ENCODE peak calls at places on chromosome 11, in six cellular contexts. L, Z, E, I, P and U are unnamed samples.

GRCh38 chr11:126716456-126717083 is 284.0 kb downstream of the KIRREL3 start:
- DNase-seq in P (no peak), Z (peak), L (peak), I (peak), E (no peak), U (peak)

GRCh38 chr11:112516261-112516660 is 255.6 kb upstream of the PLET1 start:
- DNase-seq in E (no peak), P (no peak), I (no peak), Z (no peak), L (no peak), U (no peak)

GRCh38 chr11:105701098-105701497 is 91.2 kb downstream of the GRIA4 start:
- DNase-seq in L (no peak), Z (no peak), P (no peak), I (no peak), E (no peak), U (no peak)

GRCh38 chr11:2301631-2302272 is at the start of the genes C11orf21 and TSPAN32:
- DNase-seq in E (no peak), I (no peak), L (peak), Z (peak), P (no peak), U (no peak)

GRCh38 chr11:63858628-63859550 is 20.0 kb downstream of the MARK2 start:
- DNase-seq in L (peak), I (no peak), P (no peak), Z (peak), E (no peak), U (no peak)

GRCh38 chr11:67442504-67443398 is 525 bp downstream of the CORO1B start:
- DNase-seq in P (no peak), I (no peak), E (no peak), L (no peak), Z (peak), U (no peak)

GRCh38 chr11:99019676-99020075 is 1.1 kb upstream of the CNTN5 start:
- DNase-seq in E (no peak), I (no peak), L (no peak), Z (no peak), P (no peak), U (no peak)

GRCh38 chr11:105935791-105936190 is 86.2 kb downstream of the MSANTD4 start:
- DNase-seq in E (no peak), I (no peak), L (peak), Z (peak), P (no peak), U (no peak)

GRCh38 chr11:113874920-113875413 is 405 bp downstream of the USP28 start:
- DNase-seq in L (peak), Z (peak), P (no peak), E (no peak), I (no peak), U (peak)

GRCh38 chr11:103537904-103538502 is 428.8 kb downstream of the DYNC2H1 start:
- DNase-seq in I (no peak), Z (peak), P (no peak), E (no peak), L (peak), U (peak)

GRCh38 chr11:80155412-80156017 is 714.7 kb upstream of the TENM4 start:
- DNase-seq in E (no peak), P (peak), Z (peak), L (peak), I (no peak), U (peak)

GRCh38 chr11:91794146-91794545 is 430.5 kb upstream of the FAT3 start:
- DNase-seq in Z (no peak), I (no peak), P (no peak), E (no peak), L (no peak), U (no peak)

GRCh38 chr11:69648679-69649575 is 8.0 kb downstream of the CCND1 start:
- DNase-seq in I (peak), Z (no peak), E (no peak), L (no peak), P (no peak), U (no peak)

GRCh38 chr11:120024046-120024445 is 113.9 kb downstream of the TRIM29 start:
- DNase-seq in P (no peak), E (no peak), I (peak), Z (no peak), L (no peak), U (no peak)

GRCh38 chr11:131776211-131776610 is 405.8 kb downstream of the NTM start:
- DNase-seq in Z (no peak), I (no peak), L (no peak), P (no peak), E (no peak), U (no peak)

GRCh38 chr11:102046841-102047240 is 396 bp upstream of the CFAP300 start:
- DNase-seq in E (no peak), P (no peak), Z (peak), L (peak), I (no peak), U (no peak)

GRCh38 chr11:116202922-116203321 is 569.9 kb downstream of the BUD13 start:
- DNase-seq in Z (no peak), L (no peak), I (no peak), E (no peak), P (no peak), U (no peak)

GRCh38 chr11:70854891-70855556 is 397.4 kb downstream of the SHANK2 start:
- DNase-seq in E (no peak), L (no peak), P (no peak), Z (no peak), I (no peak), U (no peak)

GRCh38 chr11:88779551-88779950 is 286.2 kb downstream of the GRM5 start:
- DNase-seq in I (no peak), L (peak), Z (no peak), P (no peak), E (no peak), U (no peak)

GRCh38 chr11:9834281-9834680 is 170.4 kb downstream of the SWAP70 start:
- DNase-seq in I (no peak), E (no peak), Z (peak), P (no peak), L (no peak), U (peak)

GRCh38 chr11:28038775-28039174 is 69.2 kb downstream of the KIF18A start:
- DNase-seq in E (no peak), Z (no peak), L (no peak), P (no peak), I (no peak), U (no peak)

GRCh38 chr11:121886005-121886739 is 229.8 kb downstream of the BLID start:
- DNase-seq in P (no peak), I (no peak), L (no peak), Z (no peak), E (no peak), U (no peak)

GRCh38 chr11:109971184-109971523 is 122.0 kb upstream of the ZC3H12C start:
- DNase-seq in E (no peak), P (no peak), I (no peak), Z (peak), L (peak), U (no peak)

GRCh38 chr11:44416776-44417175 is 106.8 kb upstream of the ALX4 start:
- DNase-seq in P (no peak), L (no peak), E (no peak), I (no peak), Z (no peak), U (no peak)

GRCh38 chr11:60748821-60749220 is 7.8 kb upstream of the MS4A15 start:
- DNase-seq in E (no peak), P (no peak), I (no peak), Z (no peak), L (no peak), U (no peak)

GRCh38 chr11:15636520-15637065 is 521.9 kb downstream of the INSC start:
- DNase-seq in L (no peak), I (no peak), P (no peak), Z (no peak), E (no peak), U (no peak)

GRCh38 chr11:90532125-90532524 is 309.3 kb upstream of the CHORDC1 start:
- DNase-seq in Z (no peak), P (no peak), I (no peak), L (no peak), E (no peak), U (no peak)
- H4K91ac ChIP-seq in Z (no peak), P (no peak), I (no peak), L (no peak), E (no peak), U (no peak)

GRCh38 chr11:133710681-133711240 is 134.6 kb downstream of the SPATA19 start:
- DNase-seq in I (no peak), Z (no peak), P (no peak), L (no peak), E (no peak), U (peak)
- H2AK5ac ChIP-seq in I (no peak), Z (no peak), P (no peak), L (no peak), E (peak), U (no peak)

GRCh38 chr11:47847892-47848635 is at the start of gene NUP160:
- DNase-seq in L (peak), Z (peak), E (peak), I (peak), P (peak), U (peak)
- H3K18ac ChIP-seq in L (peak), Z (peak), E (peak), I (peak), P (peak), U (peak)

GRCh38 chr11:74463216-74463615 is 4.1 kb downstream of the KCNE3 start:
- DNase-seq in P (no peak), I (no peak), L (no peak), Z (no peak), E (no peak), U (no peak)

GRCh38 chr11:74462631-74463030 is 4.7 kb downstream of the KCNE3 start:
- DNase-seq in P (no peak), Z (no peak), L (no peak), I (no peak), E (no peak), U (no peak)

GRCh38 chr11:74466916-74467885 is at the start of gene KCNE3:
- DNase-seq in L (no peak), I (peak), E (no peak), P (no peak), Z (peak), U (peak)

GRCh38 chr11:74465291-74465708 is 2.0 kb downstream of the KCNE3 start:
- DNase-seq in L (no peak), Z (no peak), I (no peak), P (no peak), E (no peak), U (no peak)

GRCh38 chr11:74464746-74465145 is 2.6 kb downstream of the KCNE3 start:
- DNase-seq in E (no peak), I (peak), Z (no peak), L (no peak), P (no peak), U (no peak)
- H4K91ac ChIP-seq in E (no peak), I (no peak), Z (no peak), L (no peak), P (no peak), U (no peak)